ENCODE peak calls at places on chromosomes 2 and 18, in five cellular contexts. T, A, K, B and I are unnamed samples.

GRCh38 chr18:8174758-8175157 is 434.5 kb upstream of the RAB12 start:
- DNase-seq in T (no peak), A (no peak), K (no peak), B (no peak), I (no peak)

GRCh38 chr2:15023231-15023630 is 390.7 kb downstream of the LRATD1 start:
- DNase-seq in T (peak), A (no peak), K (no peak), B (no peak), I (no peak)

GRCh38 chr2:43576983-43577892 is 18.6 kb downstream of the THADA start:
- DNase-seq in T (peak), A (no peak), K (peak), B (peak), I (no peak)

GRCh38 chr18:61657066-61657732 is 235.6 kb downstream of the RNF152 start:
- DNase-seq in T (no peak), A (no peak), K (no peak), B (no peak), I (no peak)

GRCh38 chr2:11705711-11706110 is 35.7 kb upstream of the NTSR2 start:
- DNase-seq in T (no peak), A (no peak), K (no peak), B (no peak), I (no peak)

GRCh38 chr18:6280344-6280743 is 134.4 kb downstream of the L3MBTL4 start:
- DNase-seq in T (no peak), A (no peak), K (no peak), B (no peak), I (no peak)

GRCh38 chr2:212752730-212753351 is 214.2 kb upstream of the ERBB4 start:
- DNase-seq in T (no peak), A (no peak), K (no peak), B (no peak), I (no peak)

GRCh38 chr2:196590286-196590685 is 49.2 kb upstream of the CCDC150 start:
- DNase-seq in T (no peak), A (no peak), K (peak), B (no peak), I (no peak)

GRCh38 chr2:68940369-68940768 is 12.3 kb downstream of the GKN2 start:
- DNase-seq in T (no peak), A (no peak), K (no peak), B (no peak), I (no peak)

GRCh38 chr2:26670931-26671460 is 21.5 kb upstream of the KCNK3 start:
- DNase-seq in T (no peak), A (peak), K (no peak), B (no peak), I (no peak)

GRCh38 chr18:56038258-56039030 is 450.5 kb upstream of the TCF4 start:
- DNase-seq in T (no peak), A (no peak), K (no peak), B (no peak), I (no peak)

GRCh38 chr2:37026050-37026449 is 58.1 kb downstream of the HEATR5B start:
- DNase-seq in T (peak), A (no peak), K (no peak), B (no peak), I (no peak)

GRCh38 chr2:7758065-7758759 is 841.0 kb downstream of the RNF144A start:
- DNase-seq in T (no peak), A (no peak), K (no peak), B (no peak), I (no peak)

GRCh38 chr2:38602136-38602731 is 494 bp downstream of the HNRNPLL start:
- DNase-seq in T (no peak), A (peak), K (no peak), B (peak), I (no peak)

GRCh38 chr2:29518010-29518409 is 402.8 kb downstream of the CLIP4 start:
- DNase-seq in T (peak), A (no peak), K (no peak), B (no peak), I (no peak)

GRCh38 chr2:62723253-62723652 is 17.7 kb downstream of the EHBP1 start:
- DNase-seq in T (no peak), A (no peak), K (no peak), B (no peak), I (no peak)

GRCh38 chr18:2087877-2088673 is 483.2 kb downstream of the METTL4 start:
- DNase-seq in T (peak), A (no peak), K (no peak), B (no peak), I (peak)

GRCh38 chr2:103167599-103167998 is 405.8 kb downstream of the TMEM182 start:
- DNase-seq in T (no peak), A (no peak), K (no peak), B (no peak), I (no peak)

GRCh38 chr2:235383272-235383843 is 110.5 kb upstream of the AGAP1 start:
- DNase-seq in T (no peak), A (no peak), K (no peak), B (no peak), I (no peak)

GRCh38 chr2:17869128-17869527 is 9.3 kb upstream of the KCNS3 start:
- DNase-seq in T (no peak), A (no peak), K (no peak), B (no peak), I (no peak)

GRCh38 chr2:11319939-11320338 is 24.5 kb downstream of the ROCK2 start:
- DNase-seq in T (no peak), A (no peak), K (peak), B (no peak), I (no peak)

GRCh38 chr2:86331391-86331790 is 6.0 kb downstream of the REEP1 start:
- DNase-seq in T (no peak), A (no peak), K (no peak), B (no peak), I (no peak)

GRCh38 chr2:55116598-55116964 is 66.3 kb upstream of the RTN4 start:
- DNase-seq in T (no peak), A (no peak), K (no peak), B (no peak), I (no peak)

GRCh38 chr18:55084546-55084945 is 125.3 kb upstream of the CCDC68 start:
- DNase-seq in T (no peak), A (no peak), K (no peak), B (no peak), I (no peak)

GRCh38 chr2:165440367-165440766 is 29.1 kb upstream of the CSRNP3 start:
- DNase-seq in T (peak), A (no peak), K (peak), B (no peak), I (no peak)

GRCh38 chr2:236167297-236168109 is 683 bp downstream of the GBX2 start:
- DNase-seq in T (peak), A (no peak), K (no peak), B (peak), I (no peak)

GRCh38 chr2:239817011-239817490 is 208.1 kb downstream of the NDUFA10 start:
- DNase-seq in T (no peak), A (no peak), K (no peak), B (no peak), I (no peak)

GRCh38 chr18:26457611-26458350 is 90.6 kb downstream of the KCTD1 start:
- DNase-seq in T (no peak), A (no peak), K (no peak), B (peak), I (no peak)

GRCh38 chr2:32900246-32901000 is 46.3 kb upstream of the LTBP1 start:
- DNase-seq in T (no peak), A (no peak), K (no peak), B (peak), I (no peak)

GRCh38 chr2:145304501-145304900 is 784.6 kb upstream of the ZEB2 start:
- DNase-seq in T (no peak), A (no peak), K (no peak), B (no peak), I (no peak)

GRCh38 chr2:145265244-145265643 is 745.3 kb upstream of the ZEB2 start:
- DNase-seq in T (no peak), A (no peak), K (no peak), B (no peak), I (no peak)

GRCh38 chr2:14952383-14952782 is 319.9 kb downstream of the LRATD1 start:
- DNase-seq in T (no peak), A (no peak), K (no peak), B (no peak), I (no peak)

GRCh38 chr2:20925265-20925889 is 102.5 kb upstream of the LDAH start:
- DNase-seq in T (peak), A (no peak), K (no peak), B (peak), I (no peak)

GRCh38 chr2:75666821-75667344 is 20.3 kb downstream of the MRPL19 start:
- DNase-seq in T (no peak), A (no peak), K (no peak), B (no peak), I (peak)

GRCh38 chr2:85221291-85221690 is 88.1 kb downstream of the TCF7L1 start:
- DNase-seq in T (no peak), A (no peak), K (no peak), B (no peak), I (no peak)
- H3K4me3 ChIP-seq in T (no peak), A (no peak), K (no peak), B (no peak), I (no peak)

DNA sequence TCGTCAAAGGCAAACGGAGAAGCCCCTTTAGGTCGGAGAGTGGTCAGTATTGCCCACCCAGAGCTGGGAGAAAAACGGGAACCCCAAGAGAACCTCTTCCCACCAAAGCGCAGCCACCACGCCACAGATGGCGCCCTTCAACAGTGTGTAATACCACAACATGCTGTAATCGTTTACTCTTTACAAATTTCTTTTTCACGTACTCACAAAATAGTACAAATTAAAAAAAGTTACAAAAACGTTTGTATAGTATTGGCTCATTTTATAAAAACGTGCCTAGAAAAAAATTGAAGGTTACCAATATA is 811 bp upstream of the NFE2L2 start:
- DNase-seq in T (peak), A (no peak), K (no peak), B (no peak), I (no peak)
- TF ChIP-seq CTCF in T (peak), A (no peak), K (peak), B (peak), I (peak)

GRCh38 chr2:216678813-216679657 is 16.3 kb downstream of the IGFBP5 start:
- DNase-seq in T (no peak), A (no peak), K (no peak), B (no peak), I (no peak)
- H3K4me3 ChIP-seq in T (no peak), A (no peak), K (no peak), B (no peak), I (no peak)

GRCh38 chr2:45938649-45939511 is 287.4 kb downstream of the PRKCE start:
- DNase-seq in T (peak), A (peak), K (peak), B (no peak), I (peak)
- TF ChIP-seq CTCF in T (no peak), A (no peak), K (no peak), B (no peak), I (no peak)

DNA sequence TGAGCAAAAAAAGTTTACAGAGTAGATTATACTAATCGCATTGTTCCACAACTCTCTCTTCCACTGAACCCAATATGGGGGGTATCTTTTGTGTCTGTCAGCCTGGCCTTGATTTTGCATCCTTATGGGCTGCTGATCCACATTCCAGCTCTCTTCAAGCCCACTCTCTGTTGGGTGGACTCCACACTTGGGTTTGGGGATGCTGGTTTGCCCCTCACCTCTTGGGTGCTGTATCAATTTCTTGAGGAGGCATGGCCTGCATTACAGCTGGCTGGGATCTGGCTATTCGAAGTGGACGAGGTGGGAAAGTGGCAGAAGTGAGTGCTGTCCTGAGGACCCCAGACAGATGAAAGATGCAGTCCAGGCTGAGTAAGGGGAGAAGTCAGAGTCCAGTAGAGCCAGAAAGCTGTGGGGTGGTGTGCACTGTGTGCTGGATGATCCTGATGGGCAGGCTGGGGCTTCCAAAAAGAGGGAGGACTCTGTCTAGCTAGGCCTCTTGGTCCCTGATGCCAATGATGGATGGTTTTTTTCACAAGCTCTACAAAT is 141.4 kb downstream of the CAPN13 start:
- DNase-seq in T (no peak), A (no peak), K (no peak), B (no peak), I (no peak)
- H3K4me3 ChIP-seq in T (no peak), A (no peak), K (no peak), B (no peak), I (no peak)

GRCh38 chr2:122515731-122516130 is 760.3 kb downstream of the TSN start:
- DNase-seq in T (no peak), A (no peak), K (no peak), B (no peak), I (no peak)

GRCh38 chr2:122519806-122520205 is 764.4 kb downstream of the TSN start:
- DNase-seq in T (no peak), A (no peak), K (no peak), B (no peak), I (no peak)

GRCh38 chr2:122516775-122517174 is 761.3 kb downstream of the TSN start:
- DNase-seq in T (no peak), A (no peak), K (no peak), B (no peak), I (peak)

GRCh38 chr2:122520212-122520611 is 764.8 kb downstream of the TSN start:
- DNase-seq in T (no peak), A (no peak), K (no peak), B (no peak), I (no peak)

GRCh38 chr2:122519366-122519765 is 763.9 kb downstream of the TSN start:
- DNase-seq in T (peak), A (no peak), K (no peak), B (no peak), I (no peak)
- TF ChIP-seq CTCF in T (peak), A (no peak), K (no peak), B (peak), I (peak)

GRCh38 chr2:169384816-169385215 is 22.5 kb upstream of the LRP2 start:
- DNase-seq in T (no peak), A (no peak), K (no peak), B (no peak), I (no peak)
- H3K4me3 ChIP-seq in T (no peak), A (no peak), K (no peak), B (no peak), I (no peak)

DNA sequence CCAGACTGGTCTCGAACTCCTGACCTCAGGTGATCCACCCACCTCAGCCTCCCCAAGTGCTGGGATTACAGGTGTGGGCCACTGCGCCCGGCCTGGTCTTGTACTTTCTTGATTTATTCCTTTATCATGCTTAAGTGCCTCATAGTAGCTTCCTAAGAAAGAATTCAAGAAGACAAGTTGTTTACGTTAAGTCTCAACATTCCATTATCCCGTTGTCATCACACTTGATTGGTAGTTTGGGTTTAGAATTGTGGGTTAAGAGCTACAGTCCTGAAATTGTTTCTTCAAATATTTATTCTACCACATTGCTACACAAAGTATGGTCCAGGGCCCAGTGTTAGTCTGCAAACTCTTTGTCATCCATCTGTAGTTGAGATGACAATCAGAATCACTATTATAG is 194.0 kb downstream of the VWC2L start:
- DNase-seq in T (peak), A (no peak), K (peak), B (no peak), I (no peak)
- TF ChIP-seq CTCF in T (no peak), A (no peak), K (no peak), B (no peak), I (no peak)

DNA sequence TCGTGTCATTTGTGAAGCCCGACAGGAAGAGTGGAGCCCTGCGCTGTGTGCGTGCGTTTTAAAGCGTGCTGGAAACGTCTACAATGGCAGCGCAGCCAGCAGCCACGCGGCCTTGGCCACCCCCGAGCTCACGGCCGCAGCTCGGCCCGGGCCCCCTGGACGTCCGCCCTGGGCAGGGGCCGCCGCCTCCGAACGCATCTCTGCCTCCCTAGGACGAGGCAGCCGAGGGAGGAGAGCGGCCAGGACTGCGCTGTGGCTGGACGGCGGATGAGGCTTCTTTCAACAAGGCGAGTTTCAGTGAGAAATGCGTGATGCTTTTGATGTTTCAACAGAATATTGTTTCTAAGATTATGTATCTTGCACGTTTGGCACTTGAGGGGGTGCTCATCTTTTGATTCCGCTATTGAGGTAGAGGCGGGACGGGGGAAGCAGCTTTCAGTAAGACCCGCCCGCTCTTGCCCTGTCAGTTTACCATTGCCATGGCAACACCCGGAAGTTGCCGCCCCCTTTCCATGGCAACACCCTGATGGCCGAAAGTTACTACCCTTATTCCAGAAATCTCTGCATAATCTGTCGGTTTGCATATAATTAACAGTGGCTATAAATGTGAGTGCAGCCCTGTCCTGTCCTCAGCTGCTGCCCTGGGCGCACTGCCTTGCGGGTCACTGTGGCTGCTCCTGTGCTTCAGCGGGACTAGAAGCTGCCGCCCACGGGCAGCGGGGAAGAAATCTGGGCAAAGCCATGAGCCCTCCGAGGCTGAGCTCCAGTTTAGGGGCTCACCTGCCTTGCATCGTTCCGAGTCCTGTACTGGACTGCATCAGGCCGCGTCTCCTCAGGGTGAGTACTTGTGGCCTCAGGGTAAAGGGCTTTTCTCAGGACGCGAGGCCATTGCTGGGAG is 38.6 kb downstream of the ADNP2 start:
- DNase-seq in T (peak), A (peak), K (peak), B (peak), I (peak)
- H3K4me3 ChIP-seq in T (peak), A (peak), K (peak), B (peak), I (peak)